ENCODE peak calls at places on chromosome 22, in six cellular contexts. N is AG08396; S is NCI-H774; H is stimulated activated CD4-positive, alpha-beta T cell treated with anti-CD3 and anti-CD28 coated beads, Interleukin-1b, Interleukin-23, amount 100 ng/mL, for 24 hours; P is substantia nigra; C is mesendoderm. W is an unnamed sample.

GRCh38 chr22:30104501-30105156 is 24.4 kb downstream of the HORMAD2 start:
- DNase-seq in S (no peak), H (no peak), C (no peak), N (no peak), P (no peak), W (no peak)

GRCh38 chr22:42069801-42070516 is 653 bp downstream of the NAGA start:
- DNase-seq in H (no peak), N (no peak), C (no peak), S (no peak), P (no peak), W (no peak)

GRCh38 chr22:45007247-45007945 is 2.4 kb downstream of the PHF21B start:
- DNase-seq in P (peak; percentile 43), C (peak; percentile 94), N (peak; percentile 56), H (no peak), S (no peak), W (no peak)

GRCh38 chr22:28799834-28800307 is 498 bp downstream of the XBP1 start:
- DNase-seq in P (peak; percentile 55), N (peak; percentile 79), C (peak; percentile 70), H (no peak), S (no peak), W (peak; percentile 55)

GRCh38 chr22:50523806-50524663 is 1.4 kb downstream of the SCO2 start:
- DNase-seq in H (no peak), C (no peak), P (no peak), N (no peak), S (no peak), W (no peak)

GRCh38 chr22:38924197-38924952 is 33.0 kb upstream of the APOBEC3A start:
- DNase-seq in H (no peak), N (peak; percentile 80), S (peak; percentile 88), P (no peak), C (no peak), W (peak; percentile 68)

GRCh38 chr22:27318516-27318915 is 483.0 kb downstream of the MN1 start:
- DNase-seq in S (no peak), C (peak; percentile 27), P (no peak), H (no peak), N (no peak), W (no peak)

GRCh38 chr22:22558972-22559603 is at the start of gene PRAME:
- DNase-seq in C (peak; percentile 81), P (peak; percentile 43), S (peak; percentile 63), N (peak; percentile 59), H (peak; percentile 57), W (peak; percentile 8)

GRCh38 chr22:22655452-22656108 is 11.2 kb downstream of the GGTLC2 start:
- DNase-seq in H (no peak), N (no peak), S (no peak), P (no peak), C (no peak), W (no peak)